ENCODE peak calls at places on chromosomes 11 and 22, in ten cellular contexts. S is pancreas, X is mammary epithelial cell, O is astrocyte of the spinal cord, F is NB4, W is osteoblast, N is transverse colon, Z is fibroblast of the aortic adventitia, M is prostate gland, A is stomach. C is an unnamed sample.
A peak's percentile ranks its signal among the peaks of the same experiment; 100 is the strongest.

GRCh38 chr22:24117942-24118341 is 63.3 kb upstream of the SUSD2 start:
- DNase-seq in S (no peak), X (no peak), O (no peak), F (peak; percentile 19), W (peak; percentile 38), N (no peak), Z (no peak), M (no peak), A (no peak), C (no peak)

GRCh38 chr11:88779551-88779950 is 286.2 kb downstream of the GRM5 start:
- DNase-seq in S (no peak), X (peak; percentile 50), O (peak; percentile 91), F (no peak), W (no peak), N (no peak), Z (peak; percentile 64), M (no peak), A (no peak), C (peak; percentile 3)

GRCh38 chr22:29780781-29781676 is 13.9 kb downstream of the UQCR10 start:
- DNase-seq in S (no peak), X (peak; percentile 76), O (peak; percentile 84), F (no peak), W (peak; percentile 88), N (no peak), Z (peak; percentile 81), M (no peak), A (no peak), C (peak; percentile 75)

GRCh38 chr11:115078461-115079438 is 400.4 kb downstream of the NXPE2 start:
- DNase-seq in S (no peak), X (no peak), O (no peak), F (no peak), W (no peak), N (no peak), Z (no peak), M (no peak), A (no peak), C (no peak)

GRCh38 chr11:79055866-79056632 is 384.8 kb downstream of the TENM4 start:
- DNase-seq in S (no peak), X (no peak), O (peak; percentile 81), F (no peak), W (no peak), N (no peak), Z (peak; percentile 92), M (no peak), A (no peak), C (peak; percentile 71)

GRCh38 chr22:39090426-39091064 is 6.5 kb upstream of the APOBEC3H start:
- DNase-seq in S (no peak), X (peak; percentile 98), O (no peak), F (peak; percentile 33), W (peak; percentile 85), N (peak; percentile 60), Z (no peak), M (no peak), A (peak; percentile 53), C (no peak)

GRCh38 chr11:134643115-134643514 is 231.1 kb upstream of the B3GAT1 start:
- DNase-seq in S (no peak), X (no peak), O (no peak), F (no peak), W (no peak), N (no peak), Z (no peak), M (no peak), A (no peak), C (no peak)

GRCh38 chr11:34798985-34799384 is 117.2 kb downstream of the APIP start:
- DNase-seq in S (no peak), X (no peak), O (no peak), F (no peak), W (no peak), N (no peak), Z (no peak), M (no peak), A (no peak), C (no peak)

GRCh38 chr11:27757953-27758352 is 57.7 kb upstream of the BDNF start:
- DNase-seq in S (no peak), X (peak; percentile 3), O (peak; percentile 83), F (no peak), W (peak; percentile 86), N (no peak), Z (peak; percentile 90), M (no peak), A (no peak), C (peak; percentile 68)

GRCh38 chr11:134800826-134801225 is 388.8 kb upstream of the B3GAT1 start:
- DNase-seq in S (no peak), X (no peak), O (no peak), F (no peak), W (no peak), N (no peak), Z (no peak), M (no peak), A (no peak), C (no peak)

GRCh38 chr11:74057251-74058151 is 48.6 kb upstream of the UCP3 start:
- DNase-seq in S (no peak), X (peak; percentile 4), O (peak; percentile 49), F (no peak), W (peak; percentile 85), N (no peak), Z (peak; percentile 61), M (no peak), A (no peak), C (peak; percentile 47)

GRCh38 chr11:16758382-16759024 is 20.1 kb downstream of the C11orf58 start:
- DNase-seq in S (no peak), X (no peak), O (no peak), F (no peak), W (no peak), N (no peak), Z (no peak), M (no peak), A (no peak), C (no peak)

GRCh38 chr11:16764888-16765287 is 26.4 kb downstream of the C11orf58 start:
- DNase-seq in S (no peak), X (no peak), O (no peak), F (no peak), W (no peak), N (no peak), Z (no peak), M (no peak), A (no peak), C (no peak)

GRCh38 chr11:16763746-16764145 is 25.3 kb downstream of the C11orf58 start:
- DNase-seq in S (no peak), X (no peak), O (no peak), F (peak; percentile 50), W (no peak), N (no peak), Z (no peak), M (no peak), A (no peak), C (no peak)

DNA sequence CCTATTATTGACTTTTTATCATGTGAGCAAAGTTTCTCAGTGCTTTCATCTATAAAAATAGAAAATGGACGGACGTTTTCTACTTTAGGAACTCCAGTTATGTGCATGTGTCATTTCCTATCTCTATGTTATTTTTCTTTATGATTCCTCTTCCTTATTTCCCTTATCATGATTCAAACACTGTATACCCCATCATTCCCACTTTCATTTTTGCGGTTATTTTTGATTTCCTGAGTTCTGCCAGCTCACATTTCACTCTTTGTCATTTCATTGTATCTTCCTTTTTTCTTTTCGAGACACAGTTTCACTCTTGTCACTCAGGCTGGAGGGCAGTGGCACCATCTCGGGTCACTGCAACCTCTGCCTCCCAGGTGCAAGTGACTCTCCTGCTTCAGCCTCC is 21.4 kb downstream of the C11orf58 start:
- DNase-seq in S (no peak), X (no peak), O (no peak), F (no peak), W (no peak), N (no peak), Z (no peak), M (no peak), A (no peak), C (no peak)
- TF ChIP-seq CTCF in S (no peak), X (no peak), O (no peak), F (no peak), W (no peak), N (no peak), Z (no peak), M (no peak), A (no peak), C (no peak)

GRCh38 chr11:120385110-120385509 is 48.9 kb downstream of the ARHGEF12 start:
- DNase-seq in S (no peak), X (no peak), O (peak; percentile 31), F (no peak), W (no peak), N (no peak), Z (no peak), M (no peak), A (no peak), C (no peak)
- H3K4me3 ChIP-seq in S (no peak overlapping the region), X (no peak overlapping the region), O (no peak overlapping the region), F (no peak overlapping the region), W (no peak overlapping the region), N (no peak overlapping the region), Z (no peak overlapping the region), M (no peak overlapping the region), A (no peak overlapping the region), C (no peak overlapping the region)

GRCh38 chr22:25853902-25854301 is 111.9 kb downstream of the MYO18B start:
- DNase-seq in S (no peak), X (no peak), O (no peak), F (no peak), W (no peak), N (no peak), Z (no peak), M (no peak), A (no peak), C (no peak)
- TF ChIP-seq CTCF in S (no peak), X (peak; percentile 26), O (no peak), F (no peak), W (peak; percentile 2), N (no peak), Z (no peak), M (no peak), A (no peak), C (no peak)

GRCh38 chr22:41561335-41561734 is 525 bp downstream of the CSDC2 start:
- DNase-seq in S (no peak), X (no peak), O (peak; percentile 42), F (no peak), W (no peak), N (no peak), Z (peak; percentile 10), M (no peak), A (no peak), C (no peak)
- H3K4me3 ChIP-seq in S (peak overlapping the region; percentile 33), X (no peak overlapping the region), O (peak overlapping the region; percentile 53), F (no peak overlapping the region), W (peak overlapping the region; percentile 46), N (peak overlapping the region; percentile 26), Z (peak overlapping the region; percentile 72), M (peak overlapping the region; percentile 24), A (peak overlapping the region; percentile 27), C (peak overlapping the region; percentile 41)

GRCh38 chr11:69212121-69213110 is 56.7 kb downstream of the SMIM38 start:
- DNase-seq in S (peak; percentile 34), X (no peak), O (no peak), F (no peak), W (peak; percentile 70), N (no peak), Z (peak; percentile 6), M (no peak), A (peak; percentile 17), C (no peak)
- TF ChIP-seq CTCF in S (no peak), X (peak; percentile 20), O (peak; percentile 46), F (no peak), W (peak; percentile 38), N (no peak), Z (peak; percentile 39), M (no peak), A (no peak), C (peak; percentile 44)

C was measured in cardiac fibroblast.